ENCODE peak calls at places on chromosomes 16 and 17, in four cellular contexts. U is stimulated activated effector memory CD8-positive, alpha-beta T cell treated with anti-CD3 and anti-CD28 coated beads, Interleukin-12 subunit alpha, Interleukin-12 subunit beta, amount 100 ng/mL, for 72 hours; E is Caki2; K is HFFc6. N is an unnamed sample.
A peak's percentile ranks its signal among the peaks of the same experiment; 100 is the strongest.

GRCh38 chr16:80931985-80932720 is 74.5 kb downstream of the CMC2 start:
- DNase-seq in U (peak; percentile 50), K (peak; percentile 25), E (peak; percentile 65), N (peak; percentile 72)

GRCh38 chr16:68514511-68514910 is 24.6 kb upstream of the ZFP90 start:
- DNase-seq in K (no peak), U (no peak), E (no peak), N (no peak)

GRCh38 chr17:81601525-81602120 is 35.3 kb downstream of the NPLOC4 start:
- DNase-seq in U (peak; percentile 56), K (peak; percentile 74), E (peak; percentile 48), N (peak; percentile 73)

GRCh38 chr16:72999541-73000019 is 48.3 kb downstream of the ZFHX3 start:
- DNase-seq in K (no peak), E (no peak), U (no peak), N (no peak)

GRCh38 chr17:69943058-69943457 is 132.0 kb upstream of the KCNJ16 start:
- DNase-seq in U (no peak), E (no peak), K (no peak), N (no peak)

GRCh38 chr16:75070055-75070841 is 46.3 kb downstream of the LDHD start:
- DNase-seq in U (no peak), K (no peak), E (no peak), N (no peak)

GRCh38 chr17:47829870-47830269 is 1.5 kb downstream of the MRPL10 start:
- DNase-seq in K (no peak), E (peak; percentile 76), U (peak; percentile 77), N (no peak)

GRCh38 chr16:56108724-56109123 is 82.6 kb upstream of the GNAO1 start:
- DNase-seq in K (no peak), U (no peak), E (no peak), N (no peak)

GRCh38 chr17:43958953-43959352 is 5.2 kb upstream of the PYY start:
- DNase-seq in E (peak; percentile 24), K (peak; percentile 32), U (no peak), N (no peak)

GRCh38 chr17:68511671-68512246 is 471 bp upstream of the PRKAR1A start:
- DNase-seq in K (peak; percentile 63), E (peak; percentile 93), U (peak; percentile 90), N (peak; percentile 77)

GRCh38 chr17:50882851-50883250 is 16.7 kb upstream of the TOB1 start:
- DNase-seq in K (peak; percentile 78), U (no peak), E (no peak), N (peak; percentile 74)

GRCh38 chr16:16014329-16015224 is 65.2 kb downstream of the ABCC1 start:
- DNase-seq in K (no peak), U (no peak), E (peak; percentile 74), N (peak; percentile 75)

GRCh38 chr17:4499431-4500187 is 928 bp downstream of the SPNS2 start:
- DNase-seq in U (no peak), E (no peak), K (no peak), N (no peak)

GRCh38 chr16:3594316-3595109 is 16.9 kb downstream of the SLX4 start:
- DNase-seq in E (no peak), U (no peak), K (no peak), N (no peak)

GRCh38 chr16:74448990-74449389 is 27.7 kb upstream of the CLEC18B start:
- DNase-seq in E (peak; percentile 73), U (no peak), K (peak; percentile 94), N (peak; percentile 95)

GRCh38 chr17:30292490-30292858 is 730 bp upstream of the BLMH start:
- DNase-seq in E (no peak), K (no peak), U (no peak), N (no peak)

GRCh38 chr17:61904094-61904710 is 23.6 kb downstream of the INTS2 start:
- DNase-seq in U (no peak), K (no peak), E (no peak), N (peak; percentile 24)

GRCh38 chr17:7886227-7887037 is 2.2 kb upstream of the CHD3 start:
- DNase-seq in K (no peak), U (peak; percentile 81), E (peak; percentile 18), N (peak; percentile 52)

GRCh38 chr17:42796066-42796758 is 2.3 kb downstream of the COA3 start:
- DNase-seq in E (no peak), K (no peak), U (no peak), N (no peak)

GRCh38 chr16:50596762-50597450 is 48.7 kb downstream of the NKD1 start:
- DNase-seq in K (no peak), U (no peak), E (no peak), N (no peak)

GRCh38 chr17:78828470-78829185 is 12.0 kb downstream of the USP36 start:
- DNase-seq in K (peak; percentile 65), U (no peak), E (peak; percentile 28), N (peak; percentile 74)

GRCh38 chr17:43042025-43042424 is 17.0 kb downstream of the RND2 start:
- DNase-seq in E (no peak), U (no peak), K (no peak), N (no peak)

GRCh38 chr17:8056232-8056975 is 17.5 kb downstream of the ALOX15B start:
- DNase-seq in U (peak; percentile 77), K (peak; percentile 14), E (no peak), N (peak; percentile 56)

GRCh38 chr17:56866496-56866895 is 32.5 kb downstream of the DGKE start:
- DNase-seq in K (no peak), E (no peak), U (no peak), N (no peak)

GRCh38 chr16:81517630-81518438 is 73.2 kb downstream of the CMIP start:
- DNase-seq in E (no peak), K (peak; percentile 50), U (no peak), N (peak; percentile 82)

GRCh38 chr17:50946891-50947843 is 81.0 kb upstream of the TOB1 start:
- DNase-seq in U (no peak), E (no peak), K (no peak), N (no peak)

GRCh38 chr16:23510154-23510914 is at the start of gene GGA2:
- DNase-seq in E (peak; percentile 85), K (peak; percentile 58), U (peak; percentile 88), N (peak; percentile 90)

GRCh38 chr16:35561346-35561745 is 2101.9 kb downstream of the TP53TG3F start:
- DNase-seq in K (no peak), E (no peak), U (no peak), N (no peak)

GRCh38 chr17:73782641-73783381 is 138.6 kb upstream of the SDK2 start:
- DNase-seq in U (no peak), K (no peak), E (no peak), N (no peak)

GRCh38 chr17:20952183-20952582 is 90.6 kb downstream of the USP22 start:
- DNase-seq in K (no peak), E (no peak), U (no peak), N (no peak)

GRCh38 chr17:77188084-77189066 is 47.6 kb downstream of the SEC14L1 start:
- DNase-seq in U (no peak), K (no peak), E (no peak), N (no peak)

GRCh38 chr17:64063766-64064224 is 43.4 kb upstream of the ICAM2 start:
- DNase-seq in K (no peak), E (no peak), U (no peak), N (no peak)

GRCh38 chr17:80822700-80823410 is 168.8 kb upstream of the CHMP6 start:
- DNase-seq in K (no peak), U (no peak), E (no peak), N (no peak)

GRCh38 chr17:31321481-31321880 is at the start of gene EVI2A:
- DNase-seq in K (peak; percentile 70), E (peak; percentile 46), U (peak; percentile 79), N (peak; percentile 46)

GRCh38 chr16:24013733-24014645 is 178.2 kb downstream of the PRKCB start:
- DNase-seq in U (peak; percentile 81), K (no peak), E (no peak), N (no peak)